ENCODE peak calls at places on chromosome X, in six cellular contexts. R is IMR-90, W is H9, J is neuronal stem cell, V is mesendoderm, E is H1. Y is an unnamed sample.
A peak's percentile ranks its signal among the peaks of the same experiment; 100 is the strongest.

GRCh38 chrX:110318664-110318968 is 731 bp upstream of the AMMECR1 start:
- DNase-seq in R (no peak), W (no peak), J (no peak), V (no peak), E (no peak), Y (peak; percentile 26)

GRCh38 chrX:11462136-11462535 is 168.9 kb downstream of the AMELX start:
- DNase-seq in R (peak; percentile 8), W (no peak), J (no peak), V (no peak), E (no peak), Y (no peak)

GRCh38 chrX:145886469-145886868 is 68.8 kb downstream of the SLITRK2 start:
- DNase-seq in R (no peak), W (no peak), J (no peak), V (no peak), E (no peak), Y (no peak)

GRCh38 chrX:154739952-154740351 is 10.9 kb downstream of the GAB3 start:
- DNase-seq in R (no peak), W (no peak), J (no peak), V (no peak), E (no peak), Y (no peak)

GRCh38 chrX:39953879-39954278 is 143.9 kb downstream of the BCOR start:
- DNase-seq in R (peak; percentile 81), W (no peak), J (no peak), V (no peak), E (no peak), Y (no peak)

GRCh38 chrX:72714471-72714916 is 388 bp upstream of the PHKA1 start:
- DNase-seq in R (peak; percentile 62), W (peak; percentile 69), J (peak; percentile 5), V (peak; percentile 77), E (peak; percentile 52), Y (peak; percentile 57)

GRCh38 chrX:139930923-139931645 is 1.8 kb downstream of the ATP11C start:
- DNase-seq in R (no peak), W (no peak), J (no peak), V (peak; percentile 36), E (no peak), Y (peak; percentile 54)

GRCh38 chrX:39805825-39806224 is 291.9 kb downstream of the BCOR start:
- DNase-seq in R (no peak), W (no peak), J (no peak), V (no peak), E (no peak), Y (no peak)

GRCh38 chrX:9525511-9526248 is 60.8 kb downstream of the TBL1X start:
- DNase-seq in R (peak; percentile 21), W (no peak), J (no peak), V (peak; percentile 22), E (no peak), Y (no peak)

GRCh38 chrX:39854772-39855747 is 242.7 kb downstream of the BCOR start:
- DNase-seq in R (no peak), W (no peak), J (no peak), V (no peak), E (no peak), Y (no peak)

GRCh38 chrX:51802917-51803688 is 59.9 kb downstream of the GSPT2 start:
- DNase-seq in R (peak; percentile 67), W (peak; percentile 81), J (peak; percentile 12), V (peak; percentile 93), E (peak; percentile 58), Y (peak; percentile 43)

GRCh38 chrX:19177710-19178109 is 55.4 kb upstream of the ADGRG2 start:
- DNase-seq in R (no peak), W (no peak), J (no peak), V (no peak), E (no peak), Y (no peak)

GRCh38 chrX:47577424-47577823 is 4.8 kb upstream of the TIMP1 start:
- DNase-seq in R (no peak), W (no peak), J (no peak), V (no peak), E (no peak), Y (no peak)

DNA sequence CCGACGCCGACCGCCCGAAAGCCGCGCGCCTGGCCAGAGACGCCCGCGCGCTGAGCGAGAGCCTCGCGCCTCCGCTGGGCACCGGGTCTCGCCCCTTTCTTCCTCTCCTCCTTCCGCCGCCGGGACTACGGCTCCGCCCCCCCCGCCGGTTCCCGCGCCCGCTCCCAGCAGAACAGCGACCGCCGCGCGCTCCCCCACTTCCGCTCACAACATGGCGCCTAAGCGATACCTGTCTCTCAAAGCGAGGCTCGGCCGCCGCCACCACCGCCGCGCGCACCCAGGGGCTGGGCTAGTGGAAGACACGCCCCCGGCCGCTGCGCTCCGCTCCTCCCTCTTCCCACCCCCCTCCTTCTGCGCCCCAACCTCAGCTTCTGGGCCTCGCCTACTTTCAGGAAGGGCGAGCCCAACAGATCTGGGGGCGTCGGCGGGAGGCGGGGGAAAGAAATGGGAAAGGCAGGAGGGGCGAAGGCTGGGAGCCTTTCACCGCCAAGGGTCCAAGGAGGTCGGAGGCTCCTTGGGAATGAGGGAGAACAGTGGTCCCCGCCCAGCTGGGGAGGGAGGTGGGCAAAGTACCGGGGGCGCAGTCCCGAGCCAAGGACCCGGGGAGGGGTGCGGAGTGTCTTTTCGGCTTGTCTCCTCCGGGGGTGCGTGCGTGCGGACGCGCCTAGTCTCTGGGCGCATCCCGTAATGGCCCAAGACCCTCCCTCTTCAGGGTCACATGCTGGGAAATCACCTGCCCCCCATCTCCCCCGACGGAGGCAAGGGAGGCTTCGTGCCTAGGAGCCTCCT is at the start of gene RPS6KA3:
- DNase-seq in R (peak; percentile 79), W (peak; percentile 84), J (peak; percentile 79), V (peak; percentile 86), E (peak; percentile 80), Y (peak; percentile 65)
- H4K8ac ChIP-seq in R (peak within 1 kb of the TSS; percentile 88), W (no peak within 1 kb of the TSS), J (no peak within 1 kb of the TSS), V (no peak within 1 kb of the TSS), E (peak within 1 kb of the TSS; percentile 92), Y (peak within 1 kb of the TSS; percentile 90)

GRCh38 chrX:103210056-103210455 is 4.9 kb upstream of the BEX4 start:
- DNase-seq in R (no peak), W (no peak), J (no peak), V (no peak), E (no peak), Y (no peak)

GRCh38 chrX:103215768-103216085 is 819 bp downstream of the BEX4 start:
- DNase-seq in R (no peak), W (no peak), J (peak; percentile 11), V (no peak), E (peak; percentile 59), Y (no peak)

GRCh38 chrX:103211012-103211715 is 3.7 kb upstream of the BEX4 start:
- DNase-seq in R (peak; percentile 34), W (peak; percentile 65), J (peak; percentile 31), V (peak; percentile 65), E (no peak), Y (no peak)

GRCh38 chrX:103212749-103213457 is 2.0 kb upstream of the BEX4 start:
- DNase-seq in R (no peak), W (no peak), J (no peak), V (no peak), E (no peak), Y (no peak)

DNA sequence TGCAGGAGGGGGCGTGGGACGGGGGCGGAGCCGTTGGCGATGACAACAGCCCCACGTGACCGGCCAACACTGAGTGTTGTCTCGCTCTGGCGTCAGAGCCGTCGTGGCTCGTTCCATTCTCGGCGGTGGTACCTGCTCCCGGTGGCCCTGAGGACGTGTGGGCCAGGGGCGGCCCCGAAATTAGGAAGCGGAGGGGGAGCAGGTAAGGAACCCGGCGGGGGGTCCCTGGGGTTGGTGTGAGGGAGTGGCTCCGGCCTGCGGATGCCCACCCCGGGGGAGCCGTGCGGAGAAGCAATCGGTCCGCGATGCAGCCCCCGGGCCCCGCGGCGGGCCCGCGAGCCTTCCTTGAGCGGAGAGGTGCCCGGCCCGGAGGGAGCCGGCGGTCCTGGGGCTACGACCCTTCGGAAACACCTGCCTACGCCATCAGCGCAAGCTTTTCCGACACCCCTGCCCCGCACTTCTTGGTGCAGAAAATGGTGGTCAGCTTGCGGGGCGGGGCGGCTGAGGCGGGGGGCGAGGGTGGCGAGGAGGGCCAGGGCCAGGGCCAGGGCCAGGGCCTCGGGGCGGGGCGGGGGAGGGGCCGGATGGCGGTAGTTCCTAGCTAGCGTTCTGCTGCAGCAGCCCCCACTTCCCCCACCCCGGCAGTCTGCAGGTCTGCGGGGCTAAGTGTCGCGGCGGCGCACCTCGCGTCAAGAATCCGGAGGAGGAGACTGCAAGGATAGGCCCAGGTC is at the start of gene BEX4:
- DNase-seq in R (peak; percentile 41), W (peak; percentile 96), J (peak; percentile 58), V (peak; percentile 65), E (peak; percentile 84), Y (peak; percentile 76)
- H4K8ac ChIP-seq in R (no peak within 1 kb of the TSS), W (no peak within 1 kb of the TSS), J (no peak within 1 kb of the TSS), V (no peak within 1 kb of the TSS), E (peak within 1 kb of the TSS; percentile 92), Y (peak within 1 kb of the TSS; percentile 84)

GRCh38 chrX:107573016-107573415 is 55.3 kb upstream of the PRPS1 start:
- DNase-seq in R (no peak), W (no peak), J (no peak), V (no peak), E (no peak), Y (no peak)

GRCh38 chrX:107576392-107576791 is 51.9 kb upstream of the PRPS1 start:
- DNase-seq in R (no peak), W (no peak), J (no peak), V (no peak), E (no peak), Y (no peak)

GRCh38 chrX:107574054-107574683 is 54.1 kb upstream of the PRPS1 start:
- DNase-seq in R (peak; percentile 85), W (no peak), J (no peak), V (no peak), E (no peak), Y (peak; percentile 83)

GRCh38 chrX:107576841-107577240 is 51.5 kb upstream of the PRPS1 start:
- DNase-seq in R (no peak), W (no peak), J (no peak), V (no peak), E (no peak), Y (no peak)

DNA sequence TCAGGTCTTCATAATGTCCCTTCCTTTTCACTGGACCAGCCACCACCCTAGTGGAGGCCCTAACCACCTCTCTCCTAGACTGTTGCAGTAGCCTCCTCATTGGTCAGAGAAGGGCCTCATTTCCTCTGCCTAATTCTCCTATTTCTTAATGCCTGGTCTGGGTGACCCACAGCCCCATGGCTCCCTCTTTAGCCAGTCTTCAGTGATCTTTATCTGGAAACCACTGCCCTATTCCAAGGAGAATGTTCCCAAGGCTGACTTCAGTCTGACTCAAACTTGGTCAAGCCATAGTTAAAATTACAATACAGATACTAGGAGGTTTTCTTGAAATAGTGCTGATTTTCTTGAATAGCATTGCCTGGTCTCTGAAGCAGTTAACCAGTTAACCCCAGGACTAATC is 53.6 kb upstream of the PRPS1 start:
- DNase-seq in R (peak; percentile 71), W (no peak), J (no peak), V (no peak), E (no peak), Y (peak; percentile 58)
- H4K8ac ChIP-seq in R (peak overlapping the region; percentile 51), W (no peak overlapping the region), J (no peak overlapping the region), V (no peak overlapping the region), E (no peak overlapping the region), Y (no peak overlapping the region)

DNA sequence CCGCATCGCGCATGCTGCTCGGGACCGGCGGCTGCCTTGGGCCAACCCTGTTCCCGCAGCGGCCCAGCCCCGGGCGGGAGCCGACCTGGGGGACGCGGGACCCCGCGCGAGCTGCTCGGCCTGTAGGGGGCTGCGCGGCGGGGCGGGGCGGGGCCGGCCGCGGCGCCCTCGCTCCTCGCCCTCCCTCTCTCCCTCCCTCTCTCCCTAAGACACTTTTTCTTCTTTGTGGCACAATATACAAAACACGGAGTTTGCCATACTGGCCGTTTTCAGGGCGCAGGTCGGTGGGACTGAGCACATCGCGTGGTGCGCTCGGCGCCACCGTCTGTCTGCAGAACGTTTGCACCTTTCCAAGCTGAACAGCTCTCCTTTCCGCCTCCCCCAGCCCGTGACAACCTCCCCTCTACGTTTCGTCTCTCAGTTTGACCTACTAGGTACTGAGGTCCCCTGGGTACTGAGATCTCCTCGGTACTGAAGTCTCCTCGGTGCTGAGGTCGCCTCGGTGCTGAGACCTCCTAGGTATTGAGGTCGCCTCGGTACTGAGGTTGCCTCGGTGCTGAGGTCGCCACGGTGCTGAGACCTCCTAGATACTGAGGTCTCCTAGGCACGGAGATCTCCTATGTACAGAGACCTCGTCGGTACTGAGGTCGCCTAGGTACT is 261.1 kb upstream of the PLCXD1 start:
- DNase-seq in R (no peak), W (peak; percentile 27), J (no peak), V (peak; percentile 0), E (peak; percentile 46), Y (no peak)
- H4K8ac ChIP-seq in R (no peak overlapping the region), W (no peak overlapping the region), J (no peak overlapping the region), V (no peak overlapping the region), E (peak overlapping the region; percentile 25), Y (peak overlapping the region; percentile 58)

Y was measured in trophoblast cell.